ENCODE peak calls at places on chromosomes 4 and X, in five cellular contexts. One of them, this sample, is unnamed.

GRCh38 chr4:164706675-164707074 is 47.3 kb upstream of the SMIM31 start:
- DNase-seq in PC-3: no peak
- DNase-seq in HCT116: no peak
- DNase-seq in hepatocyte: no peak
- DNase-seq in HepG2: no peak
- DNase-seq in this sample: no peak

GRCh38 chr4:176587920-176588319 is 204.8 kb downstream of the VEGFC start:
- DNase-seq in PC-3: no peak
- DNase-seq in HCT116: no peak
- DNase-seq in hepatocyte: peak; percentile 31
- DNase-seq in HepG2: no peak
- DNase-seq in this sample: no peak

GRCh38 chrX:43627147-43627546 is 29.0 kb upstream of the MAOA start:
- DNase-seq in PC-3: no peak
- DNase-seq in HCT116: no peak
- DNase-seq in hepatocyte: no peak
- DNase-seq in HepG2: peak; percentile 56
- DNase-seq in this sample: no peak

GRCh38 chr4:94551616-94552564 is 100.1 kb downstream of the PDLIM5 start:
- DNase-seq in PC-3: no peak
- DNase-seq in HCT116: no peak
- DNase-seq in hepatocyte: no peak
- DNase-seq in HepG2: no peak
- DNase-seq in this sample: no peak

GRCh38 chrX:66074920-66075879 is 35.3 kb upstream of the VSIG4 start:
- DNase-seq in PC-3: peak; percentile 2
- DNase-seq in HCT116: no peak
- DNase-seq in hepatocyte: no peak
- DNase-seq in HepG2: no peak
- DNase-seq in this sample: no peak

GRCh38 chrX:137118136-137118535 is 84.3 kb upstream of the GPR101 start:
- DNase-seq in PC-3: peak; percentile 79
- DNase-seq in HCT116: no peak
- DNase-seq in hepatocyte: no peak
- DNase-seq in HepG2: no peak
- DNase-seq in this sample: peak; percentile 53

GRCh38 chrX:117327306-117327705 is 789.3 kb downstream of the KLHL13 start:
- DNase-seq in PC-3: no peak
- DNase-seq in HCT116: no peak
- DNase-seq in hepatocyte: no peak
- DNase-seq in HepG2: no peak
- DNase-seq in this sample: no peak

GRCh38 chr4:185542626-185543336 is 7.5 kb upstream of the PDLIM3 start:
- DNase-seq in PC-3: no peak
- DNase-seq in HCT116: no peak
- DNase-seq in hepatocyte: no peak
- DNase-seq in HepG2: no peak
- DNase-seq in this sample: no peak

GRCh38 chr4:87108142-87108546 is 112.3 kb downstream of the KLHL8 start:
- DNase-seq in PC-3: peak; percentile 72
- DNase-seq in HCT116: peak; percentile 85
- DNase-seq in hepatocyte: peak; percentile 72
- DNase-seq in HepG2: no peak
- DNase-seq in this sample: peak; percentile 59

GRCh38 chr4:48175806-48176205 is 41.8 kb upstream of the TXK start:
- DNase-seq in PC-3: peak; percentile 59
- DNase-seq in HCT116: no peak
- DNase-seq in hepatocyte: no peak
- DNase-seq in HepG2: no peak
- DNase-seq in this sample: no peak

GRCh38 chrX:151723156-151723760 is 7.4 kb downstream of the FATE1 start:
- DNase-seq in PC-3: no peak
- DNase-seq in HCT116: no peak
- DNase-seq in hepatocyte: no peak
- DNase-seq in HepG2: no peak
- DNase-seq in this sample: no peak

GRCh38 chr4:173461170-173461569 is 62.3 kb upstream of the SCRG1 start:
- DNase-seq in PC-3: peak; percentile 62
- DNase-seq in HCT116: no peak
- DNase-seq in hepatocyte: no peak
- DNase-seq in HepG2: no peak
- DNase-seq in this sample: no peak

GRCh38 chr4:127479031-127479622 is 153.6 kb upstream of the INTU start:
- DNase-seq in PC-3: peak; percentile 40
- DNase-seq in HCT116: peak; percentile 39
- DNase-seq in hepatocyte: peak; percentile 68
- DNase-seq in HepG2: peak; percentile 5
- DNase-seq in this sample: peak; percentile 39

GRCh38 chr4:119525771-119526712 is 102.6 kb downstream of the PDE5A start:
- DNase-seq in PC-3: peak; percentile 12
- DNase-seq in HCT116: no peak
- DNase-seq in hepatocyte: no peak
- DNase-seq in HepG2: no peak
- DNase-seq in this sample: no peak

GRCh38 chrX:115337735-115338134 is 48.2 kb downstream of the LUZP4 start:
- DNase-seq in PC-3: no peak
- DNase-seq in HCT116: no peak
- DNase-seq in hepatocyte: no peak
- DNase-seq in HepG2: no peak
- DNase-seq in this sample: no peak

GRCh38 chr4:7379719-7380118 is 55.0 kb downstream of the PSAPL1 start:
- DNase-seq in PC-3: no peak
- DNase-seq in HCT116: no peak
- DNase-seq in hepatocyte: no peak
- DNase-seq in HepG2: no peak
- DNase-seq in this sample: no peak
- H4K20me1 ChIP-seq in PC-3: no peaks in the 10 kb centered on the region
- H4K20me1 ChIP-seq in HCT116: no peaks in the 10 kb centered on the region
- H4K20me1 ChIP-seq in hepatocyte: no peaks in the 10 kb centered on the region
- H4K20me1 ChIP-seq in HepG2: no peaks in the 10 kb centered on the region
- H4K20me1 ChIP-seq in this sample: no peaks in the 10 kb centered on the region

DNA sequence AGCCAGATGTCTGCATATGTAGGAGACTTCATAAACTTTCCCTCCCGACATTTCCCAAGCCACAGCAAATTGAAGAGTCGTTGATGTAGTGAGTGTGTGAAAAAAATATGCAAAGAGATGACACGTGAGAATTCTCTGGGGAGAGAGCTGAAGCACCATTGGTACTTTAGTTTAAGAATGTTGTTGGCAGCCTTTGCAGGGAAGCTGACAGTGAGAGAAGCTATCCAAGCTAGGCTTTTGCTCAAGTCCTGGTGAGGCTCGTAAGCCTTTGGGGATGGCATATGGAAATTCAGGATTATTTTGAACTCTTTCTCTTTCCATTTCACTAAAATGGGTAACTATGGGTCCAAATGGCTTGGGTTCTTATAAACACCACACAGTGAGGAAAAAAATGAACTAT is 87.5 kb downstream of the GLRA2 start:
- DNase-seq in PC-3: no peak
- DNase-seq in HCT116: no peak
- DNase-seq in hepatocyte: no peak
- DNase-seq in HepG2: no peak
- DNase-seq in this sample: no peak
- H4K20me1 ChIP-seq in PC-3: no peaks in the 10 kb centered on the region
- H4K20me1 ChIP-seq in HCT116: no peaks in the 10 kb centered on the region
- H4K20me1 ChIP-seq in hepatocyte: no peaks in the 10 kb centered on the region
- H4K20me1 ChIP-seq in HepG2: no peaks in the 10 kb centered on the region
- H4K20me1 ChIP-seq in this sample: no peaks in the 10 kb centered on the region

GRCh38 chr4:146244496-146244895 is 30.2 kb downstream of the REELD1 start:
- DNase-seq in PC-3: no peak
- DNase-seq in HCT116: no peak
- DNase-seq in hepatocyte: no peak
- DNase-seq in HepG2: no peak
- DNase-seq in this sample: no peak
- H4K20me1 ChIP-seq in PC-3: no peaks in the 10 kb centered on the region
- H4K20me1 ChIP-seq in HCT116: no peaks in the 10 kb centered on the region
- H4K20me1 ChIP-seq in hepatocyte: no peaks in the 10 kb centered on the region
- H4K20me1 ChIP-seq in HepG2: no peaks in the 10 kb centered on the region
- H4K20me1 ChIP-seq in this sample: no peaks in the 10 kb centered on the region

DNA sequence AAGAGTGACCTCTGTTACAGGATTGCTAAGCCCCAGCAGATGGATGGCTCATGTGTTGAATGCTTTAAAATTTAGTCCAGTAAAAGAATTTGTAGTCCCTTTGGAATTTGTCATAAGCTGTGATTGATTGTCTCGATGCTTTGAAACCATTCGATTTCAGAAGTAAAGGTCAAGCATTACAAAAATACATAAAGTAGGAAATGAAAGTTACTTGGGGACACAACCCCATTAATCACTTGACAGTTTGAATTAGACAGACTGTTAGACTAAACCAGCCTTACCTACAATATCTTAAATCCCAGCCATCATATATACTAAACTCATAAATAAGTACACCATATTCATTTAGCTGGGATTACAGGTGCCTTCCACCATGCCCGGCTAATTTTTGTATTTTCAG is 6.6 kb downstream of the REST start:
- DNase-seq in PC-3: no peak
- DNase-seq in HCT116: no peak
- DNase-seq in hepatocyte: no peak
- DNase-seq in HepG2: no peak
- DNase-seq in this sample: no peak
- H4K20me1 ChIP-seq in PC-3: peaks cover 5% of the 10 kb centered on the region
- H4K20me1 ChIP-seq in HCT116: peaks cover 2% of the 10 kb centered on the region
- H4K20me1 ChIP-seq in hepatocyte: peaks cover 92% of the 10 kb centered on the region
- H4K20me1 ChIP-seq in HepG2: peaks cover 14% of the 10 kb centered on the region
- H4K20me1 ChIP-seq in this sample: peaks cover 10% of the 10 kb centered on the region

DNA sequence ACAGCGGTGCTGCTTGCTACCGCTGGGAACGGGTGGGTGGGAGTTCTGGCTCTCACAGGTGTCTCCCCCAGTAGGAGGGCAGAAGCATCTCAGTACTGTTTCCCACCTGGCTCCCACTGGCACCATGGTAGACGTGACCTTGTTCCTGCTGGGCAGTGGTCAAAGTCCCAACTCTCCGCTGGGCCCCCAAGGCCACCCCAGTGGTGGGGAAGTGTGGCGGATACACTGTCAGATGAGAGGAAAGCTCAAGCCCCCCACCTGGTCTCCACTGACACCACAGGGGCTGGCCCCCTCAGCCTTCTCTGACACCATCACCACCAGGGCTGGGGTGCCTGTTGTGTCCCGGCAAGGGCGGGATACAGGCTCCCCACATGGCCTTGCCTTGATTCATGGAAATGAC is 24.6 kb downstream of the LETM1 start:
- DNase-seq in PC-3: no peak
- DNase-seq in HCT116: no peak
- DNase-seq in hepatocyte: no peak
- DNase-seq in HepG2: no peak
- DNase-seq in this sample: no peak
- H4K20me1 ChIP-seq in PC-3: no peaks in the 10 kb centered on the region
- H4K20me1 ChIP-seq in HCT116: no peaks in the 10 kb centered on the region
- H4K20me1 ChIP-seq in hepatocyte: no peaks in the 10 kb centered on the region
- H4K20me1 ChIP-seq in HepG2: no peaks in the 10 kb centered on the region
- H4K20me1 ChIP-seq in this sample: peaks cover 3% of the 10 kb centered on the region

DNA sequence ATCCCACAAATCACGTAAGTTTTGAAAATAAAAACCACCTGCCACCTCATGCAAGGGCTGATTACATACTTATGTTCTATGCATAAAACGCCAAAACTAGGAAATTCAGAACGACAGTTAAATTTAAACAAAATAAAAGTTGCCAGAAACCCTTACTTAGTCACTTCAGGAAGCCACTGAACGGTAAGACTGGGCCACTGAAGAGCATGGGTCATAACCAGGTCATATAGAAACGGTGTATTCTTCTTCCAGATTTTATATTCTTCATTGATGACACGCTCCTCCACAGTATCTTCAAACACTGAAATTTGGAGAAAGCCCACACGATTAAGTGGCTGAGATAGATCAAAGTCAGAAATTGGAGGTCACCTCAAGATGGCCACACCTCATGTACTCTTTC is 1.2 kb downstream of the RBBP7 start:
- DNase-seq in PC-3: no peak
- DNase-seq in HCT116: no peak
- DNase-seq in hepatocyte: no peak
- DNase-seq in HepG2: no peak
- DNase-seq in this sample: no peak
- H4K20me1 ChIP-seq in PC-3: peaks cover 28% of the 10 kb centered on the region
- H4K20me1 ChIP-seq in HCT116: no peaks in the 10 kb centered on the region
- H4K20me1 ChIP-seq in hepatocyte: peaks cover 52% of the 10 kb centered on the region
- H4K20me1 ChIP-seq in HepG2: peaks cover 7% of the 10 kb centered on the region
- H4K20me1 ChIP-seq in this sample: peaks cover 14% of the 10 kb centered on the region